ENCODE peak calls at places on chromosomes 13 and 19, in ten cellular contexts. K, B, W, P, N, G, U, C, V and Y are unnamed samples.

GRCh38 chr19:9597027-9597426 is 12.7 kb upstream of the ZNF121 start:
- DNase-seq in K (no peak), C (no peak), B (no peak), P (no peak), U (no peak), N (peak), G (no peak), V (no peak), W (no peak), Y (no peak)

GRCh38 chr19:7871530-7872305 is 2.5 kb downstream of the PRR36 start:
- DNase-seq in G (peak), P (peak), B (peak), W (peak), N (peak), C (peak), U (peak), K (peak), V (peak), Y (peak)

GRCh38 chr19:33473644-33474305 is 47.8 kb downstream of the PEPD start:
- DNase-seq in U (no peak), C (no peak), B (no peak), N (peak), G (peak), K (no peak), W (no peak), V (no peak), P (no peak), Y (no peak)

GRCh38 chr19:41894350-41894749 is 11.4 kb downstream of the ARHGEF1 start:
- DNase-seq in G (no peak), C (no peak), K (no peak), N (no peak), U (no peak), P (no peak), W (no peak), B (no peak), V (no peak), Y (no peak)

GRCh38 chr19:609001-609340 is 19.3 kb downstream of the HCN2 start:
- DNase-seq in C (no peak), G (no peak), B (no peak), U (peak), K (peak), V (peak), W (no peak), N (no peak), P (peak), Y (no peak)

GRCh38 chr13:33640832-33641231 is 177.1 kb upstream of the RFC3 start:
- DNase-seq in B (no peak), P (no peak), V (no peak), K (no peak), U (no peak), W (no peak), G (no peak), C (no peak), N (peak), Y (no peak)

GRCh38 chr19:32767951-32768679 is 48.5 kb downstream of the TDRD12 start:
- DNase-seq in V (no peak), N (no peak), B (no peak), C (no peak), K (no peak), W (no peak), G (no peak), P (no peak), U (peak), Y (no peak)

GRCh38 chr13:66546534-66547379 is 683.4 kb downstream of the PCDH9 start:
- DNase-seq in W (no peak), P (no peak), K (no peak), G (no peak), V (no peak), U (no peak), B (no peak), N (peak), C (no peak), Y (no peak)

GRCh38 chr13:23990443-23990842 is 93.1 kb upstream of the C1QTNF9B start:
- DNase-seq in P (no peak), N (no peak), V (no peak), G (no peak), C (no peak), K (no peak), B (no peak), U (no peak), W (no peak), Y (no peak)

GRCh38 chr19:33214621-33215020 is 11.0 kb downstream of the SLC7A10 start:
- DNase-seq in N (peak), C (no peak), V (peak), W (peak), G (no peak), U (no peak), B (no peak), K (no peak), P (peak), Y (no peak)

GRCh38 chr19:45729774-45730388 is 815 bp downstream of the FBXO46 start:
- DNase-seq in G (no peak), V (peak), U (peak), K (no peak), C (no peak), N (no peak), P (no peak), B (no peak), W (no peak), Y (no peak)

GRCh38 chr19:7793493-7793892 is 30.4 kb downstream of the CLEC4M start:
- DNase-seq in B (no peak), U (no peak), C (no peak), W (no peak), G (no peak), V (no peak), P (no peak), N (no peak), K (no peak), Y (no peak)

GRCh38 chr19:37986048-37986750 is 79.2 kb downstream of the SIPA1L3 start:
- DNase-seq in G (no peak), W (no peak), C (no peak), U (no peak), P (no peak), N (no peak), B (no peak), K (no peak), V (no peak), Y (no peak)

GRCh38 chr19:52398091-52398461 is 427 bp downstream of the ZNF528 start:
- DNase-seq in W (no peak), U (peak), K (peak), P (peak), G (no peak), B (no peak), C (no peak), V (no peak), N (peak), Y (no peak)

GRCh38 chr13:74774252-74774651 is 640.0 kb upstream of the KLF12 start:
- DNase-seq in P (no peak), B (no peak), K (no peak), V (no peak), C (no peak), G (no peak), N (peak), U (no peak), W (no peak), Y (no peak)

GRCh38 chr13:98494769-98495168 is 82.1 kb downstream of the STK24 start:
- DNase-seq in N (no peak), G (no peak), C (no peak), U (no peak), B (no peak), K (no peak), W (no peak), P (no peak), V (no peak), Y (no peak)

GRCh38 chr13:28658796-28659610 is at the start of gene POMP:
- DNase-seq in U (peak), K (peak), C (peak), G (peak), N (peak), P (peak), B (peak), W (peak), V (peak), Y (peak)

GRCh38 chr13:110337287-110337686 is 30.2 kb downstream of the COL4A2 start:
- DNase-seq in K (peak), U (no peak), B (no peak), N (no peak), C (no peak), V (no peak), W (no peak), P (peak), G (no peak), Y (no peak)

GRCh38 chr19:55689366-55690108 is 14.5 kb downstream of the EPN1 start:
- DNase-seq in V (no peak), B (no peak), P (peak), K (peak), U (no peak), N (no peak), C (no peak), G (no peak), W (no peak), Y (no peak)

GRCh38 chr13:80054806-80055205 is 286.1 kb downstream of the SPRY2 start:
- DNase-seq in U (no peak), W (no peak), N (no peak), B (no peak), C (no peak), P (no peak), G (no peak), K (no peak), V (no peak), Y (no peak)

GRCh38 chr19:42129399-42130253 is 2.6 kb downstream of the POU2F2 start:
- DNase-seq in G (no peak), P (peak), B (no peak), V (peak), N (peak), W (no peak), C (no peak), K (peak), U (peak), Y (no peak)

GRCh38 chr19:9836021-9836420 is 903 bp downstream of the PIN1 start:
- DNase-seq in C (no peak), B (no peak), N (peak), V (no peak), P (no peak), U (peak), K (no peak), G (no peak), W (peak), Y (no peak)

GRCh38 chr19:54297759-54298305 is 15.1 kb downstream of the LILRA5 start:
- DNase-seq in U (no peak), G (no peak), K (no peak), B (no peak), N (no peak), W (no peak), P (no peak), C (no peak), V (no peak), Y (no peak)

GRCh38 chr13:38819053-38819452 is 132.2 kb downstream of the FREM2 start:
- DNase-seq in V (peak), G (no peak), B (no peak), P (no peak), U (no peak), K (no peak), C (no peak), W (no peak), N (peak), Y (peak)

GRCh38 chr19:8355631-8356402 is 8.1 kb upstream of the ANGPTL4 start:
- DNase-seq in C (no peak), U (peak), P (peak), B (no peak), W (no peak), G (no peak), N (peak), K (peak), V (no peak), Y (no peak)

GRCh38 chr13:50365683-50366391 is 350.6 kb downstream of the KCNRG start:
- DNase-seq in N (no peak), P (no peak), V (no peak), U (no peak), W (no peak), C (peak), B (peak), K (no peak), G (no peak), Y (peak)

GRCh38 chr13:32016631-32017030 is 14.9 kb upstream of the FRY start:
- DNase-seq in U (no peak), P (no peak), N (no peak), V (no peak), G (no peak), C (no peak), W (no peak), B (no peak), K (no peak), Y (no peak)

GRCh38 chr19:45440873-45441654 is 17.3 kb upstream of the ERCC1 start:
- DNase-seq in C (no peak), N (peak), B (no peak), P (no peak), G (no peak), W (no peak), K (no peak), V (no peak), U (no peak), Y (no peak)